ENCODE peak calls at places on chromosome X, in six cellular contexts. C is spleen, V is H1, I is dorsolateral prefrontal cortex, Y is cardiac muscle cell, A is left ventricle myocardium inferior. X is an unnamed sample.

GRCh38 chrX:133190877-133191738 is 27.0 kb downstream of the TFDP3 start:
- DNase-seq in C (no peak), V (no peak), I (no peak), Y (no peak), A (no peak), X (no peak)

GRCh38 chrX:103533428-103534216 is 14.3 kb upstream of the RAB40A start:
- DNase-seq in C (peak), V (peak), I (peak), Y (peak), A (peak), X (peak)

GRCh38 chrX:74923942-74924448 is 1.3 kb downstream of the NEXMIF start:
- DNase-seq in C (peak), V (no peak), I (peak), Y (peak), A (no peak), X (peak)

GRCh38 chrX:13487731-13488505 is 81.5 kb upstream of the EGFL6 start:
- DNase-seq in C (no peak), V (peak), I (no peak), Y (peak), A (no peak), X (peak)

GRCh38 chrX:153768311-153769157 is 4.5 kb downstream of the PLXNB3 start:
- DNase-seq in C (peak), V (no peak), I (peak), Y (no peak), A (no peak), X (no peak)

GRCh38 chrX:47158781-47159180 is 13.8 kb downstream of the RBM10 start:
- DNase-seq in C (no peak), V (no peak), I (no peak), Y (no peak), A (no peak), X (no peak)

GRCh38 chrX:46819136-46819535 is 17.7 kb upstream of the RP2 start:
- DNase-seq in C (no peak), V (no peak), I (no peak), Y (no peak), A (no peak), X (no peak)

GRCh38 chrX:28582494-28582893 is 4.8 kb upstream of the IL1RAPL1 start:
- DNase-seq in C (no peak), V (no peak), I (peak), Y (no peak), A (no peak), X (no peak)

GRCh38 chrX:118212817-118213183 is 96.2 kb upstream of the KLHL13 start:
- DNase-seq in C (no peak), V (no peak), I (no peak), Y (no peak), A (no peak), X (no peak)

GRCh38 chrX:41238543-41238942 is 95.4 kb upstream of the DDX3X start:
- DNase-seq in C (no peak), V (no peak), I (no peak), Y (peak), A (no peak), X (no peak)

GRCh38 chrX:151988706-151989299 is 14.3 kb upstream of the GABRE start:
- DNase-seq in C (no peak), V (no peak), I (no peak), Y (peak), A (no peak), X (no peak)

GRCh38 chrX:49155243-49155899 is 7.2 kb upstream of the MAGIX start:
- DNase-seq in C (no peak), V (no peak), I (peak), Y (peak), A (no peak), X (no peak)

GRCh38 chrX:122440832-122441231 is 743.2 kb upstream of the GRIA3 start:
- DNase-seq in C (no peak), V (no peak), I (no peak), Y (no peak), A (no peak), X (no peak)

GRCh38 chrX:125298871-125299270 is 20.8 kb upstream of the TEX13C start:
- DNase-seq in C (no peak), V (no peak), I (no peak), Y (no peak), A (no peak), X (no peak)

GRCh38 chrX:11908371-11908770 is 150.3 kb downstream of the MSL3 start:
- DNase-seq in C (no peak), V (no peak), I (no peak), Y (peak), A (no peak), X (no peak)

GRCh38 chrX:147476008-147476407 is 435.7 kb upstream of the FMR1 start:
- DNase-seq in C (no peak), V (no peak), I (no peak), Y (no peak), A (no peak), X (no peak)

GRCh38 chrX:150451953-150452352 is 88.8 kb downstream of the MAMLD1 start:
- DNase-seq in C (no peak), V (no peak), I (no peak), Y (no peak), A (no peak), X (no peak)

GRCh38 chrX:124395145-124395858 is 48.9 kb downstream of the SH2D1A start:
- DNase-seq in C (no peak), V (no peak), I (no peak), Y (no peak), A (no peak), X (no peak)

GRCh38 chrX:6917666-6918065 is 229.8 kb upstream of the STS start:
- DNase-seq in C (no peak), V (no peak), I (no peak), Y (no peak), A (no peak), X (no peak)

GRCh38 chrX:128616933-128617332 is 564.7 kb upstream of the ACTRT1 start:
- DNase-seq in C (no peak), V (no peak), I (no peak), Y (no peak), A (no peak), X (no peak)

GRCh38 chrX:49810233-49810632 is 18.9 kb upstream of the PAGE4 start:
- DNase-seq in C (no peak), V (no peak), I (no peak), Y (no peak), A (no peak), X (no peak)

GRCh38 chrX:96314974-96315373 is 369.7 kb upstream of the DIAPH2 start:
- DNase-seq in C (no peak), V (no peak), I (no peak), Y (peak), A (no peak), X (no peak)

GRCh38 chrX:44432641-44433040 is 89.2 kb upstream of the EFHC2 start:
- DNase-seq in C (no peak), V (peak), I (no peak), Y (peak), A (no peak), X (peak)

GRCh38 chrX:53681661-53682060 is 4.9 kb downstream of the HUWE1 start:
- DNase-seq in C (no peak), V (no peak), I (no peak), Y (peak), A (no peak), X (no peak)

GRCh38 chrX:9788908-9789307 is 2.7 kb downstream of the SHROOM2 start:
- DNase-seq in C (peak), V (no peak), I (no peak), Y (peak), A (no peak), X (no peak)

GRCh38 chrX:53682885-53683555 is 3.5 kb downstream of the HUWE1 start:
- DNase-seq in C (no peak), V (no peak), I (peak), Y (peak), A (no peak), X (no peak)

GRCh38 chrX:114344756-114345155 is 239.1 kb upstream of the HTR2C start:
- DNase-seq in C (no peak), V (no peak), I (no peak), Y (peak), A (no peak), X (no peak)

GRCh38 chrX:45110494-45110893 is 90.2 kb downstream of the DIPK2B start:
- DNase-seq in C (no peak), V (no peak), I (no peak), Y (no peak), A (no peak), X (no peak)

GRCh38 chrX:47568656-47569295 is 7.8 kb downstream of the ARAF start:
- DNase-seq in C (no peak), V (no peak), I (no peak), Y (no peak), A (no peak), X (no peak)

GRCh38 chrX:98956014-98956413 is 1454.1 kb downstream of the PCDH19 start:
- DNase-seq in C (no peak), V (no peak), I (no peak), Y (no peak), A (no peak), X (peak)

GRCh38 chrX:71917621-71918341 is 7.1 kb downstream of the NHSL2 start:
- DNase-seq in C (no peak), V (no peak), I (no peak), Y (peak), A (no peak), X (no peak)
- H3K27ac ChIP-seq in C (no peak), V (no peak), I (no peak), Y (peak), A (no peak), X (no peak)

DNA sequence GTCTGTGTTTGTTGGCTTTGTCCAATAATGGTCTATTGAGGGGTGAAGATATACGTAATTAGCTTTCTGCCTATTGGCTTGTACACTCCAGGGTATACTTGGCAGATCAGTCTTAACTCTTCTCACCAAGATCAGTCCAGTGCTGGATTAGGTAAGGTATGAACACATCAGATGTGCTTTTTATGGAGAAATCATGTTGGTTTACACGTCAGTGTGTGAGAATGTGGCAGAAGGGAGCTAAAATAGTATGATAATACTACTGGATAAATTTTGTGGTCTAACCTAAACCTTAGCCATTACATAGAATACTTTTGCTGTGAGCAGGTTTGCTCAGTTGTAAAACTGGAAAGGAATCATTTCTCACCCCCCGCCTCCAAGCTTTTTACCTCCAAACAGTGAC is 4.2 kb downstream of the PDHA1 start:
- DNase-seq in C (no peak), V (no peak), I (no peak), Y (no peak), A (no peak), X (no peak)
- H3K27ac ChIP-seq in C (no peak), V (no peak), I (no peak), Y (no peak), A (no peak), X (no peak)

GRCh38 chrX:66074920-66075879 is 35.3 kb upstream of the VSIG4 start:
- DNase-seq in C (peak), V (no peak), I (peak), Y (peak), A (peak), X (no peak)
- H3K27ac ChIP-seq in C (peak), V (no peak), I (peak), Y (no peak), A (peak), X (no peak)

GRCh38 chrX:39895228-39896110 is 202.3 kb downstream of the BCOR start:
- DNase-seq in C (no peak), V (no peak), I (no peak), Y (no peak), A (no peak), X (no peak)

GRCh38 chrX:39891781-39892180 is 206.0 kb downstream of the BCOR start:
- DNase-seq in C (no peak), V (no peak), I (no peak), Y (no peak), A (no peak), X (no peak)

GRCh38 chrX:39896951-39897740 is 200.6 kb downstream of the BCOR start:
- DNase-seq in C (no peak), V (no peak), I (no peak), Y (peak), A (peak), X (no peak)

GRCh38 chrX:39893417-39894338 is 204.1 kb downstream of the BCOR start:
- DNase-seq in C (no peak), V (no peak), I (no peak), Y (no peak), A (no peak), X (no peak)

DNA sequence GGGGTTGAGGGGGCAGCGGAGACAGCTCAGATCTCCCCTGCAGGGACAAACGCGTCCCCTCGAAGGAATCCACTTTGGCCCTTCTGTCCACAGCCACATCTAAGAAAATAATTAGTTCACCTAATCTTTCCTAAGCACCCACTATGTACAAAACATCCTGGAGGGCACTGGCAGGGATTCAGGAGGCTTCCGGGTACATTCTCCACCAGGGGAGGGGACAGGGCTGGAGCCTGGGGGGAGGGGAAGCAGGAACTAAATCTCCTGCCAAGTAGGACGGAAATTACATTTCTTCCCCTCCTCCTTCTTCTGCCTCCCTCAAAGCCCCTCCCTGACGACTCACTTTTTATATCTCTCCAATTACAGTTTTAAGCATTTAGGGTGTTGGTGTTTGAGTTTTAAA is 203.1 kb downstream of the BCOR start:
- DNase-seq in C (no peak), V (no peak), I (no peak), Y (peak), A (no peak), X (no peak)
- H3K27ac ChIP-seq in C (peak), V (no peak), I (no peak), Y (no peak), A (peak), X (no peak)

GRCh38 chrX:19807414-19807813 is 80.0 kb downstream of the SH3KBP1 start:
- DNase-seq in C (no peak), V (no peak), I (no peak), Y (no peak), A (no peak), X (no peak)
- H3K27ac ChIP-seq in C (no peak), V (no peak), I (no peak), Y (no peak), A (no peak), X (no peak)

GRCh38 chrX:136656596-136656995 is 8.6 kb downstream of the CD40LG start:
- DNase-seq in C (no peak), V (no peak), I (no peak), Y (no peak), A (no peak), X (no peak)

GRCh38 chrX:136658151-136658550 is 10.2 kb downstream of the CD40LG start:
- DNase-seq in C (no peak), V (no peak), I (no peak), Y (no peak), A (no peak), X (no peak)

GRCh38 chrX:136647969-136648368 is at the start of gene CD40LG:
- DNase-seq in C (no peak), V (no peak), I (no peak), Y (no peak), A (no peak), X (no peak)

GRCh38 chrX:136650811-136651210 is 2.9 kb downstream of the CD40LG start:
- DNase-seq in C (no peak), V (no peak), I (no peak), Y (no peak), A (no peak), X (no peak)

DNA sequence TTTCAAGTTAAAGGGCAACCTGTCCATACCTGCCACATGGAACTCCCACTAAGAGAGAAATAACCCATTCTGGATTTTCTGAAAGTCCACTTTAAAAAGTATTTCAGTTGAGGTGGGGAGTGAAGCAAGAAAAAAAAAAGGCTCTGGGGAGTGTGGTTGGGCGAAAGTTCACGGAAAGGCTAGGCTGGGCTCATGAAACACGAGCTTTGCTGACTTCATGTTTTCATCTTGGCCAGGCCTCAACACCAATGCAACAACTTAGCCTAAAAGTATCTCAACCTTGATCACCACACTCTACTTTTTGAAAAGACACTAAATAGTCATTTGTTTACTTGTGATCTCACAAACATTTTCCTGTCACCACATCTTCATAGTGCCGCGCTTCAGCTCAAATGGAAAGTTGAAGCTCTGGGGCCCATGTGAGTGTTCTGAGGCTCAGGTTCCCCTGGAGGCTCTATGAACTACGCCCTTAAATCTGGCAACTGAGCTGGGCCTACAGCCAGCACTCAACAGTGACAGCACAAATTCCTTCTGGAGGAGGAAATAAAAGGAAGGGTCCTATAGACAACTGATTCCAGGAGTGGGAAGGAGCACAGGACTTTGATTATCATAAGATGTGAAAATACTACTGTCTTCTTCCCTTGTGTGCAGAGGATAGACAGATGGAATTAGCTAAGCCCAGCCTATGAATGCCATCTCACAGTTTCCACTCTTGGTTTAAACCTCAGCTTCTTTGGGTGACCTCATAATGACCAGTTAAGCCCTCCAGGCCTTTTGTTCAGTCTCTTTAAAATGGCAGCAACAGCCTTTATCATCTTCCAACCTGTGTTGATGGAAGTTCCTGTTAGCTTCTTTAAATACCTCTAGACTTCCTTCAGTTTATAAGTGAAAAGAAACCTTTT is 5.1 kb downstream of the CD40LG start:
- DNase-seq in C (no peak), V (no peak), I (no peak), Y (no peak), A (no peak), X (no peak)
- H3K27ac ChIP-seq in C (peak), V (no peak), I (no peak), Y (no peak), A (no peak), X (no peak)

X was measured in iPS DF 6.9.